ENCODE peak calls at places on chromosome 2, in eight cellular contexts. Y is body of pancreas; S is CD8-positive, alpha-beta T cell; M is Panc1; H is HepG2; X is upper lobe of right lung; Q is A549; Z is heart left ventricle. I is an unnamed sample.

GRCh38 chr2:45178854-45179253 is 169.6 kb upstream of the SIX2 start:
- DNase-seq in Y (no peak), S (no peak), M (no peak), H (no peak), X (no peak), Q (no peak), Z (no peak), I (no peak)

GRCh38 chr2:147275943-147276342 is 568.9 kb upstream of the ACVR2A start:
- DNase-seq in Y (no peak), S (no peak), M (no peak), H (no peak), X (no peak), Q (no peak), Z (no peak), I (no peak)

GRCh38 chr2:178512491-178512890 is 32.2 kb downstream of the PLEKHA3 start:
- DNase-seq in Y (no peak), S (no peak), M (no peak), H (no peak), X (no peak), Q (no peak), Z (no peak), I (no peak)

GRCh38 chr2:18209934-18210639 is 331.6 kb downstream of the KCNS3 start:
- DNase-seq in Y (no peak), S (no peak), M (no peak), H (no peak), X (no peak), Q (peak), Z (no peak), I (peak)

GRCh38 chr2:207126724-207127314 is 38.9 kb downstream of the KLF7 start:
- DNase-seq in Y (no peak), S (no peak), M (no peak), H (peak), X (no peak), Q (no peak), Z (no peak), I (no peak)

GRCh38 chr2:207847807-207848544 is 78.3 kb upstream of the FZD5 start:
- DNase-seq in Y (peak), S (no peak), M (no peak), H (peak), X (no peak), Q (no peak), Z (peak), I (no peak)

GRCh38 chr2:39008663-39009062 is 112.2 kb downstream of the SOS1 start:
- DNase-seq in Y (no peak), S (no peak), M (no peak), H (no peak), X (no peak), Q (no peak), Z (no peak), I (no peak)

GRCh38 chr2:84807063-84807485 is 73.8 kb downstream of the TRABD2A start:
- DNase-seq in Y (peak), S (no peak), M (no peak), H (no peak), X (no peak), Q (peak), Z (no peak), I (peak)

GRCh38 chr2:222915092-222915957 is 54.5 kb downstream of the ACSL3 start:
- DNase-seq in Y (no peak), S (no peak), M (no peak), H (no peak), X (no peak), Q (no peak), Z (no peak), I (no peak)

GRCh38 chr2:202883987-202884675 is 12.6 kb upstream of the ICA1L start:
- DNase-seq in Y (no peak), S (no peak), M (no peak), H (no peak), X (no peak), Q (no peak), Z (no peak), I (peak)

GRCh38 chr2:171018522-171018921 is 89.5 kb downstream of the GORASP2 start:
- DNase-seq in Y (no peak), S (no peak), M (no peak), H (no peak), X (no peak), Q (no peak), Z (no peak), I (no peak)

GRCh38 chr2:238277695-238278094 is 10.7 kb downstream of the PER2 start:
- DNase-seq in Y (no peak), S (no peak), M (no peak), H (no peak), X (no peak), Q (no peak), Z (no peak), I (no peak)

GRCh38 chr2:222690564-222691200 is 19.2 kb downstream of the MOGAT1 start:
- DNase-seq in Y (peak), S (peak), M (peak), H (peak), X (peak), Q (peak), Z (peak), I (peak)

GRCh38 chr2:130341562-130342019 is 1.1 kb upstream of the IMP4 start:
- DNase-seq in Y (no peak), S (peak), M (no peak), H (no peak), X (no peak), Q (peak), Z (no peak), I (no peak)

GRCh38 chr2:10983711-10984110 is 72.0 kb downstream of the KCNF1 start:
- DNase-seq in Y (no peak), S (no peak), M (no peak), H (no peak), X (no peak), Q (no peak), Z (no peak), I (no peak)

GRCh38 chr2:43842866-43843226 is 4.1 kb downstream of the ABCG8 start:
- DNase-seq in Y (no peak), S (no peak), M (no peak), H (no peak), X (no peak), Q (no peak), Z (no peak), I (no peak)

GRCh38 chr2:114426111-114426510 is 16.3 kb upstream of the DPP10 start:
- DNase-seq in Y (no peak), S (no peak), M (no peak), H (no peak), X (no peak), Q (no peak), Z (no peak), I (no peak)

GRCh38 chr2:18610103-18610502 is 20.7 kb upstream of the NT5C1B start:
- DNase-seq in Y (no peak), S (no peak), M (no peak), H (no peak), X (no peak), Q (no peak), Z (no peak), I (no peak)

GRCh38 chr2:44348385-44348784 is 12.9 kb downstream of the PREPL start:
- DNase-seq in Y (no peak), S (no peak), M (no peak), H (no peak), X (no peak), Q (no peak), Z (peak), I (no peak)

GRCh38 chr2:97935719-97936161 is 60.0 kb downstream of the TMEM131 start:
- DNase-seq in Y (no peak), S (no peak), M (no peak), H (peak), X (no peak), Q (no peak), Z (no peak), I (peak)

GRCh38 chr2:198873771-198874501 is 583.8 kb downstream of the SATB2 start:
- DNase-seq in Y (no peak), S (no peak), M (no peak), H (no peak), X (no peak), Q (no peak), Z (no peak), I (no peak)

GRCh38 chr2:96555146-96555610 is 18.6 kb downstream of the ARID5A start:
- DNase-seq in Y (no peak), S (no peak), M (no peak), H (no peak), X (no peak), Q (no peak), Z (no peak), I (no peak)

GRCh38 chr2:98654702-98655488 is 46.5 kb downstream of the UNC50 start:
- DNase-seq in Y (no peak), S (no peak), M (no peak), H (no peak), X (no peak), Q (no peak), Z (no peak), I (no peak)

GRCh38 chr2:69789129-69789528 is 40.3 kb upstream of the GMCL1 start:
- DNase-seq in Y (no peak), S (no peak), M (no peak), H (peak), X (no peak), Q (peak), Z (no peak), I (peak)

GRCh38 chr2:22485456-22485855 is 899.5 kb upstream of the KLHL29 start:
- DNase-seq in Y (no peak), S (no peak), M (no peak), H (no peak), X (no peak), Q (no peak), Z (no peak), I (no peak)

GRCh38 chr2:69099541-69099940 is 86.6 kb downstream of the ANTXR1 start:
- DNase-seq in Y (no peak), S (no peak), M (no peak), H (no peak), X (no peak), Q (no peak), Z (no peak), I (peak)

GRCh38 chr2:165698621-165698946 is 95.5 kb downstream of the GALNT3 start:
- DNase-seq in Y (peak), S (no peak), M (peak), H (peak), X (no peak), Q (peak), Z (peak), I (peak)

GRCh38 chr2:38301340-38301968 is 75.6 kb downstream of the ATL2 start:
- DNase-seq in Y (no peak), S (no peak), M (no peak), H (no peak), X (no peak), Q (no peak), Z (peak), I (no peak)

GRCh38 chr2:180247658-180248057 is 240.6 kb upstream of the CWC22 start:
- DNase-seq in Y (no peak), S (no peak), M (no peak), H (no peak), X (no peak), Q (no peak), Z (no peak), I (no peak)

GRCh38 chr2:7773362-7773973 is 856.3 kb downstream of the RNF144A start:
- DNase-seq in Y (peak), S (no peak), M (no peak), H (no peak), X (no peak), Q (no peak), Z (no peak), I (no peak)

GRCh38 chr2:156356006-156356764 is 23.7 kb upstream of the NR4A2 start:
- DNase-seq in Y (no peak), S (no peak), M (no peak), H (no peak), X (no peak), Q (no peak), Z (no peak), I (no peak)

GRCh38 chr2:209307161-209308001 is 116.5 kb upstream of the MAP2 start:
- DNase-seq in Y (no peak), S (no peak), M (no peak), H (no peak), X (no peak), Q (no peak), Z (no peak), I (no peak)

GRCh38 chr2:71454221-71455010 is 1.1 kb downstream of the DYSF start:
- DNase-seq in Y (no peak), S (no peak), M (no peak), H (no peak), X (no peak), Q (no peak), Z (peak), I (no peak)

GRCh38 chr2:71453404-71454220 is at the start of gene DYSF:
- DNase-seq in Y (peak), S (no peak), M (no peak), H (no peak), X (peak), Q (no peak), Z (peak), I (no peak)

GRCh38 chr2:71455011-71455740 is 1.8 kb downstream of the DYSF start:
- DNase-seq in Y (no peak), S (no peak), M (no peak), H (no peak), X (no peak), Q (no peak), Z (no peak), I (no peak)

GRCh38 chr2:71451695-71452094 is 1.7 kb upstream of the DYSF start:
- DNase-seq in Y (no peak), S (no peak), M (no peak), H (no peak), X (no peak), Q (no peak), Z (no peak), I (no peak)

DNA sequence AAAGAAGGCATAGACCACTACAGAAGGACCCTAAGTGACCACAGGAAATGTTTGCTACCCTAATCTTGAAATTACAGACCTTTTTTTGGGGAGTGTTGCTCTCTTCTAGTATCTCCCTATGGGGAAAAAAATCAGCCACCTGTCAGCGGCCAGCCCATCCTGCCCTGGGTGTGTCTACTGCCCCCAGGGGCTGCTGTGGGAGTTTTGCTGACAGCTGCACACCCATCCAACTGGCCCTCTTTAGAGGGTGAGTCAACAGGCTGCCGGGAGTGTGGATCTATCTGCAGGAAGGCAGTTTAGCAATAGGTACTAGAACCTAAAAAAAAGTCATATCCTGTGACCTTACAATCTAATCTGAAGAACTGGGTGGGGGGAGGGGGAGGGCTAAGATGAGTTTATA is 796 bp upstream of the DYSF start:
- DNase-seq in Y (no peak), S (no peak), M (no peak), H (no peak), X (no peak), Q (peak), Z (peak), I (no peak)
- TF ChIP-seq CTCF in Y (no peak), S (no peak), M (no peak), H (no peak), X (peak), Q (no peak), Z (peak), I (no peak)

DNA sequence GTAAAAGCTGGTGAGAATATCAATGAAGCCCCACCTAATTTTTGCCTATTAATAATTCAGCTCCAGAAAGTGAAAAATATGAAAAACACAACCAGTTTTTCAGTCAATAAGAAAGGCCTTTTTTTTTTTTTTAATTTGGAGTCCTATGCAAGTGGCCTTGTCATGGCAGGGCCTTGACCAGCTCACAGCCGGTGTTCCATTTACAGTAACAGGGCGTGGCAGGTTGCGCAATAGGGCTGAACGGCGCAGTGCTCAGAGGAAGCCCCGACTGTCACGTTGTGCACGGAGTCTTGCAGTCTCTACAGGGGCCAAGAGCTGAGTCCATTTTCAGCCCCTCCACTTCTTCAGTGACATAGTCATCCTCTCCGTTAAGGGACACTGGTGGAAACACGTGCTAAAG is 184.1 kb upstream of the FN1 start:
- DNase-seq in Y (peak), S (no peak), M (no peak), H (no peak), X (peak), Q (no peak), Z (no peak), I (no peak)
- H3K27ac ChIP-seq in Y (no peak), S (no peak), M (no peak), H (peak), X (no peak), Q (peak), Z (no peak), I (no peak)

DNA sequence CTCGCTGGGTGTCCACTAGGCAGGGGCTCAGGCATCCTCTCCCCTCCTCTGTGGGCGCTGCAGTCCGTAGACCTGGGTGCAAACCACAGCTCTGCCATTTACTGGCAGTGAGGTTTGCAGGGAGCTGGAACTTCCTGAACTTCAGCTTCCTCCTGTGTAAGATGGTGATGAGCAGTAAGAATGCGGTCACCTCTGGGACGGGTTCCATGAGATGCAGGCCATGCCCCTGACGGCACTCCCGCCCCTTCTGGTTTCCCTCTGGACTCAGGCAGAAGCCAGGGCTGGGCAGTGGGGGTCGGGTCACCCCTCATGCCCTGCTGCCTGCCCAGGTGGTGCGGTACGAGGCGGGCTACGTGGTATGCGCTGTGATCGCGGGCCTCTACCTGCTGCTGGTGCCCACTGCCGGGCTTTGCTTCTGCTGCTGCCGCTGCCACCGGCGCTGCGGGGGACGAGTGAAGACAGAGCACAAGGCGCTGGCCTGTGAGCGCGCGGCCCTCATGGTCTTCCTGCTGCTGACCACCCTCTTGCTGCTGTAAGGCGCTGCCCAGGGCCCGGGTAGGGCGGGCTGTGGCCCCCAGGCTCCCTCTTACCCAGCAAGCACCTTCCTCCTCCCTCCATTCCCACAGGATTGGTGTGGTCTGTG is 1.5 kb downstream of the PROM2 start:
- DNase-seq in Y (peak), S (no peak), M (no peak), H (no peak), X (peak), Q (no peak), Z (no peak), I (no peak)
- TF ChIP-seq CTCF in Y (no peak), S (no peak), M (no peak), H (no peak), X (no peak), Q (no peak), Z (no peak), I (no peak)

GRCh38 chr2:763766-764525 is 86.7 kb upstream of the TMEM18 start:
- DNase-seq in Y (no peak), S (no peak), M (no peak), H (no peak), X (no peak), Q (no peak), Z (no peak), I (no peak)
- H3K27ac ChIP-seq in Y (no peak), S (no peak), M (no peak), H (no peak), X (no peak), Q (no peak), Z (no peak), I (no peak)

DNA sequence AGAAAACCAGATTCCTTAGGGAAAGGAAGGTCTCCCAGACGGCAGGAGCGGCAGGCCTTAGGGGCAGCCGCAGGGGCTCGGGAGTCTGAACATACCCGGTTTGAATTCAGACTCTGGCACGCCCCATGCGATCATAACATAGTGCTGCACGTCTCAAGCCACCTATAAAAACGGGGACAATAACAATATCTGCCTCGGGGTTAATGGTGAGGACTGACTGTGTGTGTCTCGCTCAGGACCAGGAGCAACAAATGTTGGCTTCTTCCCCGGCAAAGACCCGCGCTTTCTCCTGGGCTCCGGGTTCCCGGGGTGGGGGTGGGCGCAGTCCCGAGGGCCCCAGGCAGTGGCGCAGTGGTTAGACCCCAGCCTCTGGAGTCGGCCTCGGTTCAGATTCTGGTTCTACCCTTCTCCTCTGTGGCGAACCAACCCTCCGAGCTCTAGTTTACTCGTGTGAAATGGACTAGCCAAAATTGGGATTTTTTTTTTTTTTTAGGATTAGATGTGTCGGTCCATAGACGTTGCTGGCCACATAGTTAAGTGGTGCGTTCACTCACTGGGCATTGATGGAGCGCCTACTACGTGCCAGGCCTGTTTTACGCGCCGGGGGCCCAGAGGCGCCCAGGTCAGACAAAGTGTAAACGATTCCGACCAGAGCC is 959 bp upstream of the SH3BP4 start:
- DNase-seq in Y (no peak), S (no peak), M (no peak), H (no peak), X (no peak), Q (no peak), Z (no peak), I (no peak)
- TF ChIP-seq CTCF in Y (no peak), S (no peak), M (no peak), H (no peak), X (no peak), Q (no peak), Z (no peak), I (no peak)